ENCODE peak calls at places on chromosomes 7 and 10, in four cellular contexts. Y is stimulated activated CD4-positive, alpha-beta T cell treated with anti-CD3 and anti-CD28 coated beads, Interleukin-2, amount 100 ng/mL, for 24 hours; X is astrocyte of the spinal cord; D is amniotic stem cell. H is an unnamed sample.
A peak's percentile ranks its signal among the peaks of the same experiment; 100 is the strongest.

GRCh38 chr7:1716263-1717094 is 46.4 kb downstream of the ELFN1 start:
- DNase-seq in Y (peak; percentile 11), X (peak; percentile 12), D (no peak), H (no peak)

GRCh38 chr10:97050959-97051496 is 134.7 kb downstream of the SLIT1 start:
- DNase-seq in Y (no peak), X (no peak), D (no peak), H (no peak)

GRCh38 chr10:101482568-101482967 is 105.5 kb downstream of the POLL start:
- DNase-seq in Y (no peak), X (no peak), D (no peak), H (no peak)

GRCh38 chr10:31272841-31273240 is 46.2 kb upstream of the ZEB1 start:
- DNase-seq in Y (no peak), X (no peak), D (no peak), H (no peak)

GRCh38 chr10:132607491-132607890 is 69.9 kb downstream of the INPP5A start:
- DNase-seq in Y (no peak), X (no peak), D (no peak), H (no peak)

GRCh38 chr10:72611783-72612182 is 14.1 kb downstream of the MICU1 start:
- DNase-seq in Y (no peak), X (no peak), D (no peak), H (no peak)

GRCh38 chr10:17177014-17177413 is 24.5 kb downstream of the TRDMT1 start:
- DNase-seq in Y (no peak), X (no peak), D (no peak), H (no peak)

GRCh38 chr7:87414400-87415188 is 60.9 kb downstream of the ABCB4 start:
- DNase-seq in Y (no peak), X (peak; percentile 47), D (no peak), H (peak; percentile 51)

GRCh38 chr7:1646957-1647891 is 22.9 kb upstream of the ELFN1 start:
- DNase-seq in Y (no peak), X (no peak), D (no peak), H (no peak)

GRCh38 chr10:130109796-130110235 is 814 bp downstream of the C10orf143 start:
- DNase-seq in Y (peak; percentile 67), X (peak; percentile 90), D (peak; percentile 64), H (peak; percentile 70)

GRCh38 chr7:142240546-142240945 is 17.3 kb downstream of the PRSS58 start:
- DNase-seq in Y (no peak), X (no peak), D (no peak), H (no peak)

GRCh38 chr7:127304087-127304486 is 51.3 kb upstream of the GRM8 start:
- DNase-seq in Y (no peak), X (no peak), D (no peak), H (no peak)

GRCh38 chr10:29795856-29796255 is 161.1 kb upstream of the SVIL start:
- DNase-seq in Y (no peak), X (peak; percentile 54), D (no peak), H (no peak)

GRCh38 chr7:101882595-101883564 is 65.5 kb downstream of the CUX1 start:
- DNase-seq in Y (no peak), X (peak; percentile 99), D (peak; percentile 100), H (peak; percentile 99)

GRCh38 chr7:114622189-114622588 is 207.6 kb downstream of the FOXP2 start:
- DNase-seq in Y (no peak), X (no peak), D (no peak), H (no peak)

GRCh38 chr10:525565-526315 is 163.7 kb downstream of the DIP2C start:
- DNase-seq in Y (no peak), X (no peak), D (no peak), H (no peak)

GRCh38 chr7:45892407-45893035 is 4.2 kb downstream of the IGFBP1 start:
- DNase-seq in Y (no peak), X (no peak), D (no peak), H (no peak)

GRCh38 chr10:70564113-70564725 is 38.3 kb downstream of the PRF1 start:
- DNase-seq in Y (no peak), X (no peak), D (no peak), H (no peak)

GRCh38 chr7:41448104-41448503 is 254.8 kb downstream of the INHBA start:
- DNase-seq in Y (no peak), X (no peak), D (no peak), H (no peak)

GRCh38 chr10:43854042-43854441 is 205.4 kb upstream of the ZNF32 start:
- DNase-seq in Y (no peak), X (peak; percentile 48), D (peak; percentile 48), H (no peak)

GRCh38 chr7:121436136-121436535 is 40.0 kb upstream of the FAM3C start:
- DNase-seq in Y (no peak), X (no peak), D (no peak), H (no peak)

GRCh38 chr7:27164381-27165088 is 802 bp downstream of the HOXA9 start:
- DNase-seq in Y (no peak), X (no peak), D (no peak), H (no peak)

GRCh38 chr7:30841801-30842541 is 69.7 kb upstream of the AQP1 start:
- DNase-seq in Y (no peak), X (no peak), D (no peak), H (no peak)